ENCODE peak calls at places on chromosomes 6 and 20, in five cellular contexts. One of them, this sample, is unnamed.

GRCh38 chr6:155085582-155086253 is 90.6 kb downstream of the TIAM2 start:
- DNase-seq in activated T-helper 9 cell treated with anti-CD3 and anti-CD28 coated beads, Interleukin-2, amount 50 U/mL, for 16 hours: no peak
- DNase-seq in RWPE1: peak
- DNase-seq in NCI-H1092 treated with DMSO at 0.1 percent for 48 hours: no peak
- DNase-seq in mammary epithelial cell: peak
- DNase-seq in this sample: peak

GRCh38 chr20:34543457-34544056 is 15.0 kb upstream of the MAP1LC3A start:
- DNase-seq in NCI-H1092 treated with DMSO at 0.1 percent for 48 hours: no peak
- DNase-seq in activated T-helper 9 cell treated with anti-CD3 and anti-CD28 coated beads, Interleukin-2, amount 50 U/mL, for 16 hours: no peak
- DNase-seq in mammary epithelial cell: no peak
- DNase-seq in RWPE1: no peak
- DNase-seq in this sample: no peak

GRCh38 chr20:37295001-37295400 is 5.5 kb downstream of the MANBAL start:
- DNase-seq in activated T-helper 9 cell treated with anti-CD3 and anti-CD28 coated beads, Interleukin-2, amount 50 U/mL, for 16 hours: no peak
- DNase-seq in mammary epithelial cell: peak
- DNase-seq in RWPE1: peak
- DNase-seq in NCI-H1092 treated with DMSO at 0.1 percent for 48 hours: no peak
- DNase-seq in this sample: peak

GRCh38 chr6:43950206-43950605 is 177.0 kb downstream of the MRPL14 start:
- DNase-seq in NCI-H1092 treated with DMSO at 0.1 percent for 48 hours: no peak
- DNase-seq in activated T-helper 9 cell treated with anti-CD3 and anti-CD28 coated beads, Interleukin-2, amount 50 U/mL, for 16 hours: no peak
- DNase-seq in RWPE1: no peak
- DNase-seq in mammary epithelial cell: no peak
- DNase-seq in this sample: no peak

GRCh38 chr6:131173680-131174079 is 38.4 kb downstream of the AKAP7 start:
- DNase-seq in NCI-H1092 treated with DMSO at 0.1 percent for 48 hours: no peak
- DNase-seq in RWPE1: no peak
- DNase-seq in activated T-helper 9 cell treated with anti-CD3 and anti-CD28 coated beads, Interleukin-2, amount 50 U/mL, for 16 hours: no peak
- DNase-seq in mammary epithelial cell: peak
- DNase-seq in this sample: no peak

GRCh38 chr20:1215386-1216170 is 10.3 kb upstream of the RAD21L1 start:
- DNase-seq in mammary epithelial cell: no peak
- DNase-seq in activated T-helper 9 cell treated with anti-CD3 and anti-CD28 coated beads, Interleukin-2, amount 50 U/mL, for 16 hours: peak
- DNase-seq in RWPE1: no peak
- DNase-seq in NCI-H1092 treated with DMSO at 0.1 percent for 48 hours: no peak
- DNase-seq in this sample: no peak

GRCh38 chr6:146544783-146545182 is 1.1 kb downstream of the RAB32 start:
- DNase-seq in RWPE1: no peak
- DNase-seq in activated T-helper 9 cell treated with anti-CD3 and anti-CD28 coated beads, Interleukin-2, amount 50 U/mL, for 16 hours: no peak
- DNase-seq in mammary epithelial cell: no peak
- DNase-seq in NCI-H1092 treated with DMSO at 0.1 percent for 48 hours: no peak
- DNase-seq in this sample: no peak

GRCh38 chr20:2131366-2131765 is 29.7 kb downstream of the STK35 start:
- DNase-seq in NCI-H1092 treated with DMSO at 0.1 percent for 48 hours: no peak
- DNase-seq in activated T-helper 9 cell treated with anti-CD3 and anti-CD28 coated beads, Interleukin-2, amount 50 U/mL, for 16 hours: no peak
- DNase-seq in RWPE1: peak
- DNase-seq in mammary epithelial cell: peak
- DNase-seq in this sample: no peak

GRCh38 chr6:113092795-113093194 is 745.7 kb downstream of the RFPL4B start:
- DNase-seq in activated T-helper 9 cell treated with anti-CD3 and anti-CD28 coated beads, Interleukin-2, amount 50 U/mL, for 16 hours: no peak
- DNase-seq in RWPE1: no peak
- DNase-seq in NCI-H1092 treated with DMSO at 0.1 percent for 48 hours: no peak
- DNase-seq in mammary epithelial cell: no peak
- DNase-seq in this sample: no peak

GRCh38 chr20:44166477-44166876 is 20.5 kb downstream of the JPH2 start:
- DNase-seq in RWPE1: no peak
- DNase-seq in activated T-helper 9 cell treated with anti-CD3 and anti-CD28 coated beads, Interleukin-2, amount 50 U/mL, for 16 hours: no peak
- DNase-seq in NCI-H1092 treated with DMSO at 0.1 percent for 48 hours: no peak
- DNase-seq in mammary epithelial cell: no peak
- DNase-seq in this sample: no peak

GRCh38 chr6:112231609-112232060 is 22.7 kb downstream of the LAMA4 start:
- DNase-seq in RWPE1: no peak
- DNase-seq in activated T-helper 9 cell treated with anti-CD3 and anti-CD28 coated beads, Interleukin-2, amount 50 U/mL, for 16 hours: no peak
- DNase-seq in mammary epithelial cell: peak
- DNase-seq in NCI-H1092 treated with DMSO at 0.1 percent for 48 hours: no peak
- DNase-seq in this sample: no peak

GRCh38 chr6:81891869-81892268 is 139.4 kb upstream of the TENT5A start:
- DNase-seq in RWPE1: no peak
- DNase-seq in mammary epithelial cell: no peak
- DNase-seq in activated T-helper 9 cell treated with anti-CD3 and anti-CD28 coated beads, Interleukin-2, amount 50 U/mL, for 16 hours: no peak
- DNase-seq in NCI-H1092 treated with DMSO at 0.1 percent for 48 hours: no peak
- DNase-seq in this sample: no peak

GRCh38 chr20:24194133-24194532 is 205.6 kb upstream of the GGTLC1 start:
- DNase-seq in activated T-helper 9 cell treated with anti-CD3 and anti-CD28 coated beads, Interleukin-2, amount 50 U/mL, for 16 hours: no peak
- DNase-seq in mammary epithelial cell: no peak
- DNase-seq in NCI-H1092 treated with DMSO at 0.1 percent for 48 hours: no peak
- DNase-seq in RWPE1: no peak
- DNase-seq in this sample: no peak

This sample was measured in HT-29.